ENCODE peak calls at places on chromosomes 2 and 18, in nine cellular contexts. V is nephron progenitor cell; E is GM10248; S is choroid plexus epithelial cell; N is upper lobe of left lung; A is lower leg skin; H is CD8-positive, alpha-beta T cell; B is lower lobe of right lung; O is HFFc6. F is an unnamed sample.

GRCh38 chr18:40159141-40160017 is 1795.7 kb upstream of the PIK3C3 start:
- DNase-seq in V (no peak), E (no peak), S (peak), N (no peak), A (no peak), H (no peak), B (no peak), O (peak), F (peak)

GRCh38 chr18:77359561-77360314 is 110.1 kb downstream of the GALR1 start:
- DNase-seq in V (no peak), E (no peak), S (no peak), N (no peak), A (no peak), H (no peak), B (no peak), O (no peak), F (no peak)

GRCh38 chr2:163736433-163737168 is 793 bp upstream of the FIGN start:
- DNase-seq in V (peak), E (peak), S (peak), N (no peak), A (peak), H (no peak), B (peak), O (no peak), F (peak)

GRCh38 chr2:215460682-215461081 is 24.8 kb upstream of the FN1 start:
- DNase-seq in V (no peak), E (no peak), S (peak), N (no peak), A (no peak), H (no peak), B (no peak), O (peak), F (peak)

GRCh38 chr2:101120124-101120996 is 30.8 kb downstream of the TBC1D8 start:
- DNase-seq in V (no peak), E (no peak), S (peak), N (peak), A (peak), H (no peak), B (peak), O (peak), F (peak)

GRCh38 chr2:45343618-45344017 is 267.4 kb downstream of the SRBD1 start:
- DNase-seq in V (no peak), E (no peak), S (no peak), N (no peak), A (no peak), H (no peak), B (no peak), O (no peak), F (no peak)

GRCh38 chr2:84297155-84297554 is 161.9 kb downstream of the SUCLG1 start:
- DNase-seq in V (no peak), E (no peak), S (no peak), N (no peak), A (no peak), H (no peak), B (no peak), O (no peak), F (peak)

GRCh38 chr2:164617466-164617865 is 3.8 kb downstream of the GRB14 start:
- DNase-seq in V (no peak), E (no peak), S (peak), N (no peak), A (no peak), H (no peak), B (no peak), O (peak), F (peak)

GRCh38 chr2:44392338-44392943 is 30.7 kb downstream of the CAMKMT start:
- DNase-seq in V (peak), E (no peak), S (peak), N (no peak), A (no peak), H (peak), B (no peak), O (peak), F (peak)

GRCh38 chr18:55551227-55551626 is 36.8 kb downstream of the TCF4 start:
- DNase-seq in V (no peak), E (no peak), S (no peak), N (no peak), A (no peak), H (no peak), B (no peak), O (no peak), F (no peak)

GRCh38 chr2:53018830-53019425 is 748.7 kb upstream of the CHAC2 start:
- DNase-seq in V (no peak), E (no peak), S (peak), N (no peak), A (no peak), H (no peak), B (no peak), O (no peak), F (peak)

GRCh38 chr2:43131051-43131889 is 95.1 kb downstream of the ZFP36L2 start:
- DNase-seq in V (no peak), E (peak), S (peak), N (peak), A (peak), H (peak), B (peak), O (peak), F (peak)

GRCh38 chr2:879540-879939 is 71.1 kb upstream of the SNTG2 start:
- DNase-seq in V (no peak), E (no peak), S (no peak), N (no peak), A (peak), H (peak), B (no peak), O (no peak), F (no peak)

GRCh38 chr2:183038341-183039300 is at the start of gene NCKAP1:
- DNase-seq in V (peak), E (peak), S (peak), N (peak), A (peak), H (peak), B (peak), O (peak), F (peak)

GRCh38 chr18:46716827-46717226 is 40.0 kb downstream of the ST8SIA5 start:
- DNase-seq in V (no peak), E (no peak), S (no peak), N (no peak), A (no peak), H (no peak), B (no peak), O (no peak), F (no peak)

GRCh38 chr2:25777077-25777476 is 101.2 kb downstream of the ASXL2 start:
- DNase-seq in V (no peak), E (no peak), S (no peak), N (no peak), A (no peak), H (no peak), B (no peak), O (no peak), F (no peak)

GRCh38 chr2:134819334-134819733 is 19.1 kb upstream of the ACMSD start:
- DNase-seq in V (no peak), E (no peak), S (peak), N (no peak), A (no peak), H (no peak), B (no peak), O (peak), F (peak)

GRCh38 chr2:12890481-12890980 is 173.8 kb downstream of the TRIB2 start:
- DNase-seq in V (no peak), E (no peak), S (no peak), N (no peak), A (no peak), H (no peak), B (no peak), O (no peak), F (peak)

GRCh38 chr2:144477281-144477942 is 42.5 kb downstream of the ZEB2 start:
- DNase-seq in V (no peak), E (no peak), S (no peak), N (no peak), A (no peak), H (no peak), B (no peak), O (peak), F (no peak)

GRCh38 chr2:16332681-16333519 is 332.7 kb downstream of the CYRIA start:
- DNase-seq in V (no peak), E (no peak), S (no peak), N (no peak), A (no peak), H (no peak), B (no peak), O (no peak), F (no peak)
- TF ChIP-seq CTCF in V (no peak), E (no peak), S (no peak), N (no peak), A (no peak), H (no peak), B (no peak), O (no peak), F (no peak)

GRCh38 chr2:235333076-235333475 is 160.8 kb upstream of the AGAP1 start:
- DNase-seq in V (no peak), E (no peak), S (no peak), N (no peak), A (peak), H (no peak), B (no peak), O (no peak), F (peak)

GRCh38 chr2:235332240-235332890 is 161.5 kb upstream of the AGAP1 start:
- DNase-seq in V (no peak), E (no peak), S (no peak), N (no peak), A (peak), H (no peak), B (no peak), O (no peak), F (no peak)

GRCh38 chr2:235330775-235331438 is 162.9 kb upstream of the AGAP1 start:
- DNase-seq in V (no peak), E (no peak), S (peak), N (no peak), A (peak), H (no peak), B (no peak), O (peak), F (peak)

GRCh38 chr2:235328991-235329390 is 164.9 kb upstream of the AGAP1 start:
- DNase-seq in V (no peak), E (no peak), S (no peak), N (no peak), A (peak), H (no peak), B (no peak), O (no peak), F (no peak)

GRCh38 chr2:235334179-235334578 is 159.7 kb upstream of the AGAP1 start:
- DNase-seq in V (no peak), E (no peak), S (no peak), N (no peak), A (peak), H (no peak), B (no peak), O (no peak), F (no peak)
- TF ChIP-seq CTCF in V (no peak), E (no peak), S (no peak), N (no peak), A (no peak), H (no peak), B (no peak), O (no peak), F (no peak)

GRCh38 chr2:30277582-30277981 is 46.2 kb downstream of the LBH start:
- DNase-seq in V (no peak), E (no peak), S (no peak), N (no peak), A (no peak), H (no peak), B (no peak), O (no peak), F (no peak)
- TF ChIP-seq CTCF in V (no peak), E (no peak), S (no peak), N (no peak), A (no peak), H (no peak), B (no peak), O (no peak), F (no peak)

DNA sequence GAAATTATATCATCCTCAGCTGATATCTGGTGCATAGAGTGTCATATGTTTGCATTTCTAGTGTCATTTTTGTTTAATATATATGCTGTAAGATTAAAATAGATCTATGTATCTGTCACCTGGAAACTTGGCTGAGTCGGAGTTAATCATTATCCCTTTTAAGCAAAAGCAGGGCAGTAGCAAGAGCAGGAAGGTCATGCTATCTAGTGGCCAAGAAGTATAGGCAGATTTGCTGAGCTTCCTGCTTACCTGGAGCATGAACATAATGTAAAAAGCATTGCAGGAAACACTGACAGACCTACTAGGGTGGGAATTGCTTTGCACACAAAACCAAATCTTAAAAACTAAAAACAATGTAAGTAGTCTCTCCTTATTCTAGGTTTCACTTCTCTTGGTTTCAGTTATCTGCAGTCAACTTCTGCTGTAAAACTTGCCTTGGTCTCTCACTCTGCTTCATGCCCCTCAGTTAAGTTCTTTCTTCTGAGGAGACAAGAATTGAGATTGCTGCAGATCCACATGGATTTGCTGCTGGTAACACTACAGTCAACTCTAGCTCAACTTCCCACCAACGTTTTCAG is 295.3 kb downstream of the CDH7 start:
- DNase-seq in V (no peak), E (no peak), S (no peak), N (no peak), A (no peak), H (no peak), B (no peak), O (no peak), F (no peak)
- TF ChIP-seq CTCF in V (no peak), E (no peak), S (no peak), N (no peak), A (no peak), H (no peak), B (no peak), O (no peak), F (no peak)

GRCh38 chr2:107525420-107525819 is 301.3 kb upstream of the RGPD4 start:
- DNase-seq in V (no peak), E (no peak), S (peak), N (no peak), A (no peak), H (no peak), B (no peak), O (no peak), F (no peak)
- TF ChIP-seq CTCF in V (no peak), E (no peak), S (no peak), N (no peak), A (no peak), H (no peak), B (no peak), O (no peak), F (no peak)

DNA sequence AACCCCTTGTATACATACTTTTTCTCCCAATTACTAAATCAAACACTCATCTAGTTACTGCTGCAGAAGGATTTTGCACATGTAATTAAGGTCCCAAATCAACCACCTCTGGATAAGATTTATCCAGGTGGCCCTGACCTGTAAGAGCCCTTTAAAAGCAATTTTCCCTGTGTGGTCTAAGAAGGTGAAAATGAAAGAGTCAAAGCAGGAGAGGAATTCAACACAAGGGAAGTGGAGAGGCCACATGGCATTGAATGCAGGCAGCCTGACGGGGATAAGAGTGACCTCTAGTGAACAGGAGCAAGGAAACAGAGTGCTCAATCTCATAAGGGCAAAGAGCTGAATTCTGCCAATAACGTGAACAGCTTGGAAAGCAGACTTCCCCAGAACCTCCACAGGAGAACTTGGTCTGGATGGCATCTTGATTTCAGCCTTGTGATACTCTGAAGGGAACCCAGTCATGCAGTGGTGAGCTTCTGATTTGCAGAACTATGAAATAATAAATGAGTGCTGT is 27.2 kb downstream of the PPP3R1 start:
- DNase-seq in V (no peak), E (peak), S (peak), N (peak), A (no peak), H (no peak), B (no peak), O (no peak), F (peak)
- TF ChIP-seq CTCF in V (no peak), E (peak), S (peak), N (no peak), A (no peak), H (no peak), B (peak), O (peak), F (peak)

F was measured in MCF 10A.